ENCODE peak calls at places on chromosomes 12 and 14, in seven cellular contexts. J is HFFc6; I is HS-5; U is stomach; T is C1 segment of cervical spinal cord; D is CD4-positive, alpha-beta T cell; O is cardiac fibroblast. R is an unnamed sample.

GRCh38 chr12:1579626-1580025 is 14.8 kb downstream of the FBXL14 start:
- DNase-seq in J (peak), I (no peak), U (no peak), T (no peak), D (no peak), O (peak), R (no peak)

GRCh38 chr12:15846887-15847286 is 35.3 kb upstream of the STRAP start:
- DNase-seq in J (no peak), I (no peak), U (no peak), T (no peak), D (no peak), O (peak), R (no peak)

GRCh38 chr14:93889739-93890138 is 37.4 kb upstream of the FAM181A start:
- DNase-seq in J (no peak), I (no peak), U (no peak), T (no peak), D (no peak), O (no peak), R (no peak)

GRCh38 chr12:126389215-126389841 is 1324.1 kb downstream of the AACS start:
- DNase-seq in J (peak), I (peak), U (no peak), T (no peak), D (no peak), O (peak), R (peak)

GRCh38 chr12:2084553-2085296 is 31.9 kb downstream of the CACNA1C start:
- DNase-seq in J (peak), I (peak), U (no peak), T (no peak), D (no peak), O (peak), R (peak)

GRCh38 chr14:101731187-101732080 is 30.1 kb upstream of the PPP2R5C start:
- DNase-seq in J (peak), I (peak), U (peak), T (no peak), D (peak), O (peak), R (peak)

GRCh38 chr14:93936245-93936644 is 9.1 kb downstream of the FAM181A start:
- DNase-seq in J (peak), I (no peak), U (no peak), T (no peak), D (no peak), O (no peak), R (no peak)

GRCh38 chr14:32724864-32725550 is 213.7 kb upstream of the NPAS3 start:
- DNase-seq in J (peak), I (peak), U (no peak), T (no peak), D (no peak), O (peak), R (peak)

GRCh38 chr12:50050410-50051280 is 6.8 kb upstream of the ASIC1 start:
- DNase-seq in J (no peak), I (no peak), U (peak), T (no peak), D (no peak), O (peak), R (no peak)

GRCh38 chr12:93145086-93145485 is 216.0 kb upstream of the EEA1 start:
- DNase-seq in J (peak), I (no peak), U (no peak), T (no peak), D (no peak), O (no peak), R (no peak)

GRCh38 chr14:77882098-77882497 is 82.2 kb downstream of the ADCK1 start:
- DNase-seq in J (no peak), I (no peak), U (no peak), T (no peak), D (no peak), O (no peak), R (no peak)